ENCODE peak calls at places on chromosome 1, in ten cellular contexts. G, L, R, P, H, Y, I, F, N and Z are unnamed samples.

GRCh38 chr1:38166461-38166860 is 119.9 kb upstream of the POU3F1 start:
- DNase-seq in G (no peak), L (no peak), R (no peak), P (no peak), H (no peak), Y (no peak), I (no peak), F (no peak), N (no peak), Z (no peak)

GRCh38 chr1:54865238-54866073 is 21.5 kb downstream of the DHCR24 start:
- DNase-seq in G (peak; percentile 68), L (no peak), R (no peak), P (no peak), H (no peak), Y (no peak), I (peak; percentile 56), F (no peak), N (no peak), Z (no peak)

GRCh38 chr1:12438349-12438924 is 179.6 kb downstream of the DHRS3 start:
- DNase-seq in G (no peak), L (peak; percentile 2), R (no peak), P (no peak), H (no peak), Y (no peak), I (no peak), F (no peak), N (no peak), Z (no peak)

GRCh38 chr1:95286479-95286878 is 52.5 kb downstream of the RWDD3 start:
- DNase-seq in G (no peak), L (no peak), R (no peak), P (no peak), H (no peak), Y (no peak), I (no peak), F (no peak), N (no peak), Z (no peak)

GRCh38 chr1:94092210-94092613 is 28.7 kb downstream of the ABCA4 start:
- DNase-seq in G (no peak), L (no peak), R (peak; percentile 65), P (peak; percentile 99), H (no peak), Y (peak; percentile 60), I (no peak), F (no peak), N (no peak), Z (no peak)

GRCh38 chr1:198699167-198700015 is 60.6 kb downstream of the PTPRC start:
- DNase-seq in G (peak; percentile 76), L (peak; percentile 57), R (peak; percentile 21), P (peak; percentile 61), H (peak; percentile 61), Y (no peak), I (peak; percentile 83), F (peak; percentile 79), N (peak; percentile 58), Z (no peak)

GRCh38 chr1:154353460-154353904 is 28.2 kb downstream of the ATP8B2 start:
- DNase-seq in G (no peak), L (no peak), R (no peak), P (peak; percentile 65), H (peak; percentile 72), Y (no peak), I (peak; percentile 74), F (peak; percentile 61), N (peak; percentile 44), Z (no peak)

GRCh38 chr1:50701706-50702317 is 258.3 kb downstream of the FAF1 start:
- DNase-seq in G (no peak), L (no peak), R (no peak), P (peak; percentile 44), H (no peak), Y (no peak), I (no peak), F (no peak), N (no peak), Z (no peak)

GRCh38 chr1:200530551-200531261 is 89.8 kb downstream of the KIF14 start:
- DNase-seq in G (no peak), L (peak; percentile 23), R (no peak), P (no peak), H (no peak), Y (no peak), I (no peak), F (no peak), N (no peak), Z (no peak)

GRCh38 chr1:171431994-171432393 is 53.3 kb upstream of the PRRC2C start:
- DNase-seq in G (no peak), L (no peak), R (no peak), P (no peak), H (no peak), Y (no peak), I (no peak), F (no peak), N (no peak), Z (no peak)

GRCh38 chr1:171432473-171432872 is 52.9 kb upstream of the PRRC2C start:
- DNase-seq in G (no peak), L (no peak), R (no peak), P (no peak), H (no peak), Y (no peak), I (no peak), F (no peak), N (no peak), Z (no peak)

GRCh38 chr1:171434717-171435346 is 50.5 kb upstream of the PRRC2C start:
- DNase-seq in G (no peak), L (no peak), R (no peak), P (peak; percentile 84), H (no peak), Y (peak; percentile 75), I (peak; percentile 27), F (no peak), N (no peak), Z (no peak)

GRCh38 chr1:171429137-171429536 is 56.2 kb upstream of the PRRC2C start:
- DNase-seq in G (no peak), L (no peak), R (no peak), P (no peak), H (no peak), Y (no peak), I (no peak), F (no peak), N (no peak), Z (no peak)

DNA sequence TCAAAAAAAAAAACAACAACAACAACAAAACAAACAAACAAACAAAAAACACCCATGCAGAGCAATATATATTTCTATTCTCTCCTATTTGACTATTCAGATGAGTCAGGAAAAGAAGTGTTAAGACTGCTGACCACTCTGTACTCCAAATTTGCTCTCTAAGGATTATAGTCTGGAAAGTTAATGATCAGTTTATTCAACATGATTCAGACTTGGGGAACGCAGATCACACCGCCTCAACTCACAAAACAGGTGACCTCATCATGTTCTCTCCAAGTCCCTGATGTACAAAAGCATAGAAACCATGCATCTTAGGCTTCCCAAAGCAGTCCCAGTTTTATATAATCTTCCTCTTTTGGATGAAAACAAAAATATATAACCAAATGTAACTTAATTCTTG is 51.9 kb upstream of the PRRC2C start:
- DNase-seq in G (no peak), L (no peak), R (no peak), P (no peak), H (no peak), Y (no peak), I (no peak), F (no peak), N (no peak), Z (no peak)
- H3K27ac ChIP-seq in G (no peak overlapping the region), L (no peak overlapping the region), R (no peak overlapping the region), P (no peak overlapping the region), H (no peak overlapping the region), Y (no peak overlapping the region), I (no peak overlapping the region), F (no peak overlapping the region), N (no peak overlapping the region), Z (no peak overlapping the region)

GRCh38 chr1:103248417-103249102 is 140.2 kb upstream of the COL11A1 start:
- DNase-seq in G (no peak), L (no peak), R (no peak), P (no peak), H (no peak), Y (no peak), I (no peak), F (no peak), N (no peak), Z (no peak)
- H3K4me3 ChIP-seq in G (no peak overlapping the region), L (no peak overlapping the region), R (no peak overlapping the region), P (no peak overlapping the region), H (no peak overlapping the region), Y (no peak overlapping the region), I (no peak overlapping the region), F (no peak overlapping the region), N (no peak overlapping the region), Z (no peak overlapping the region)

GRCh38 chr1:152774875-152775274 is at the start of gene LCE1F:
- DNase-seq in G (no peak), L (no peak), R (no peak), P (no peak), H (no peak), Y (no peak), I (no peak), F (no peak), N (no peak), Z (no peak)

GRCh38 chr1:152770411-152770810 is 4.5 kb upstream of the LCE1F start:
- DNase-seq in G (no peak), L (no peak), R (no peak), P (no peak), H (no peak), Y (no peak), I (no peak), F (no peak), N (no peak), Z (no peak)

DNA sequence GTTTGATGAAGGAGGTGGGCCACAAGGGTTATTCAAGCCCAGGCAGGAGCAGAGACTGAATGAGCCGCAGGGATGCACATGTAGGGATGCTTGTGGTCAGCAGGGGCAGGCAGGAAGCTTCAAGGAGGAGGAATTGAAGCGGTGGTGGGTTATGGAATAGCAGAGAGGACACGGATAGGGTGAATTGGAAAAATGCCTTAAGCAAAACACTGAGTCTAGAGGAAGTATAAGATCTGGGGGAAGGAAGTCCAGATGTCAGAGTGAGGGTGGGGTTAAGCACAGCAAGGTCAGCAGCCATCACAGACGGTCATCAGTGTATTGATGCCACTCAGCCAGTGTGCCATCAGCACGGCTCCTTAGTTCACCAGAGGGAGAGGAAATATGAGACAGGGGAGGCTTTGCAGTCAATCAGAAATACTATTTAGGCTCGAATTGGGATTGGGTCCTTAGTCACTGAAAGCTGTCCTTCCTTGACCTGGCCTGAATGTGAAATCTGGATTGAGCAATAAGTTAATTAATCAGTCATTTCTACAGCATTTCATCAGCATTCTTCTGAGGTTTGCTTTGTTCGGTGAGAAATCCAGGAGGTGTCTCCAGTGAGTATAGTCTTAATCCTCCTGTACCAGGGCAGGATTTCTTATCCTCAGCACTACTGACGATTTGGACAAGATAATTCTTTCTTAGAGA is 6.0 kb upstream of the LCE1F start:
- DNase-seq in G (no peak), L (no peak), R (no peak), P (no peak), H (no peak), Y (no peak), I (no peak), F (no peak), N (no peak), Z (no peak)
- H3K9me3 ChIP-seq in G (no peaks in the 10 kb centered on the region), L (no peaks in the 10 kb centered on the region), R (no peaks in the 10 kb centered on the region), P (no peaks in the 10 kb centered on the region), H (no peaks in the 10 kb centered on the region), Y (no peaks in the 10 kb centered on the region), I (peaks cover 3% of the 10 kb centered on the region), F (no peaks in the 10 kb centered on the region), N (no peaks in the 10 kb centered on the region), Z (no peaks in the 10 kb centered on the region)

DNA sequence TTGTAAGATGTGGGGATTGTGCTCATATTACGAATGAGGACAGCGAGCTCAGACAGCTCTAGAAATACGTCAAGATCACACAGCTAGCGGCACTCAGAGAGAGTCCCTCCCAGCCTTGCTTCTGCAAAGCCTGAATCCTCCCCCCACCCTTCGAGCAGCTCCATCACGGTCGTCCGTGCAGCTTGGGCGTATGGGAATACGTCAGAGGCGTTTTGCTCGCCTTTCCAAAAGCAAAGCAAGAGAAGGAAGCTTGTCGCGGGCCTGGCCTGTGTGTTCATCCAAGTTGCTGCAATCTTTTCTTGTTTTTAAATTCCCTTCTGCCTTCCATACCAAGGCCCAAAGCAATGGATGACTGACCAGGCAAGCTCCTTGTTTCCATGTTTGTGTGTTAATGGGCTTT is 125.5 kb upstream of the IRF2BP2 start:
- DNase-seq in G (no peak), L (no peak), R (no peak), P (no peak), H (no peak), Y (peak; percentile 32), I (no peak), F (no peak), N (no peak), Z (no peak)
- H3K27ac ChIP-seq in G (no peak overlapping the region), L (no peak overlapping the region), R (no peak overlapping the region), P (no peak overlapping the region), H (no peak overlapping the region), Y (no peak overlapping the region), I (no peak overlapping the region), F (no peak overlapping the region), N (no peak overlapping the region), Z (no peak overlapping the region)